ENCODE peak calls at places on chromosomes 13 and 19, in seven cellular contexts. One of them, this sample, is unnamed.

GRCh38 chr13:27360562-27360961 is 63.9 kb upstream of the GTF3A start:
- DNase-seq in prostate gland: no peak
- DNase-seq in HCT116: no peak
- DNase-seq in IMR-90: peak; percentile 10
- DNase-seq in A549: peak; percentile 11
- DNase-seq in tibial nerve: no peak
- DNase-seq in right lobe of liver: no peak
- DNase-seq in this sample: no peak

GRCh38 chr13:101218484-101218883 is 197.8 kb downstream of the NALCN start:
- DNase-seq in HCT116: no peak
- DNase-seq in IMR-90: peak; percentile 60
- DNase-seq in tibial nerve: no peak
- DNase-seq in A549: no peak
- DNase-seq in right lobe of liver: no peak
- DNase-seq in prostate gland: no peak
- DNase-seq in this sample: no peak

GRCh38 chr13:43749503-43749902 is 37.3 kb downstream of the ENOX1 start:
- DNase-seq in HCT116: no peak
- DNase-seq in prostate gland: no peak
- DNase-seq in A549: no peak
- DNase-seq in tibial nerve: no peak
- DNase-seq in right lobe of liver: no peak
- DNase-seq in IMR-90: no peak
- DNase-seq in this sample: no peak

GRCh38 chr19:13868663-13869062 is 8.3 kb upstream of the NANOS3 start:
- DNase-seq in HCT116: no peak
- DNase-seq in IMR-90: no peak
- DNase-seq in A549: no peak
- DNase-seq in tibial nerve: no peak
- DNase-seq in right lobe of liver: no peak
- DNase-seq in prostate gland: no peak
- DNase-seq in this sample: no peak

GRCh38 chr13:99995503-99996176 is 14.1 kb downstream of the ZIC2 start:
- DNase-seq in HCT116: no peak
- DNase-seq in right lobe of liver: no peak
- DNase-seq in prostate gland: no peak
- DNase-seq in tibial nerve: no peak
- DNase-seq in A549: no peak
- DNase-seq in IMR-90: no peak
- DNase-seq in this sample: no peak

GRCh38 chr19:46192990-46193650 is 36.4 kb upstream of the IGFL1 start:
- DNase-seq in IMR-90: peak; percentile 51
- DNase-seq in A549: peak; percentile 84
- DNase-seq in prostate gland: peak; percentile 82
- DNase-seq in right lobe of liver: peak; percentile 78
- DNase-seq in tibial nerve: no peak
- DNase-seq in HCT116: no peak
- DNase-seq in this sample: peak; percentile 20

GRCh38 chr19:40249201-40249600 is 22.7 kb upstream of the CCNP start:
- DNase-seq in prostate gland: peak; percentile 74
- DNase-seq in right lobe of liver: no peak
- DNase-seq in IMR-90: no peak
- DNase-seq in A549: no peak
- DNase-seq in tibial nerve: no peak
- DNase-seq in HCT116: no peak
- DNase-seq in this sample: no peak

GRCh38 chr19:35528218-35529038 is at the start of gene SBSN:
- DNase-seq in IMR-90: peak; percentile 84
- DNase-seq in prostate gland: no peak
- DNase-seq in A549: no peak
- DNase-seq in right lobe of liver: no peak
- DNase-seq in HCT116: no peak
- DNase-seq in tibial nerve: no peak
- DNase-seq in this sample: peak; percentile 76

GRCh38 chr13:65656740-65657329 is 1573.3 kb downstream of the PCDH9 start:
- DNase-seq in A549: peak; percentile 4
- DNase-seq in IMR-90: peak; percentile 30
- DNase-seq in right lobe of liver: no peak
- DNase-seq in tibial nerve: no peak
- DNase-seq in HCT116: no peak
- DNase-seq in prostate gland: no peak
- DNase-seq in this sample: no peak

GRCh38 chr19:35642312-35642711 is 767 bp downstream of the ETV2 start:
- DNase-seq in right lobe of liver: no peak
- DNase-seq in tibial nerve: no peak
- DNase-seq in HCT116: no peak
- DNase-seq in prostate gland: no peak
- DNase-seq in IMR-90: no peak
- DNase-seq in A549: no peak
- DNase-seq in this sample: no peak

GRCh38 chr19:46133777-46134231 is 9.3 kb upstream of the IGFL3 start:
- DNase-seq in right lobe of liver: no peak
- DNase-seq in A549: no peak
- DNase-seq in IMR-90: no peak
- DNase-seq in HCT116: no peak
- DNase-seq in prostate gland: no peak
- DNase-seq in tibial nerve: no peak
- DNase-seq in this sample: no peak

GRCh38 chr19:14218615-14219330 is 12.8 kb upstream of the ADGRL1 start:
- DNase-seq in right lobe of liver: no peak
- DNase-seq in A549: no peak
- DNase-seq in tibial nerve: no peak
- DNase-seq in HCT116: no peak
- DNase-seq in IMR-90: no peak
- DNase-seq in prostate gland: no peak
- DNase-seq in this sample: no peak

GRCh38 chr13:33205804-33206221 is 79.7 kb downstream of the STARD13 start:
- DNase-seq in tibial nerve: no peak
- DNase-seq in IMR-90: peak; percentile 62
- DNase-seq in HCT116: no peak
- DNase-seq in right lobe of liver: no peak
- DNase-seq in A549: no peak
- DNase-seq in prostate gland: no peak
- DNase-seq in this sample: no peak
- TF ChIP-seq POLR2A in tibial nerve: peak; percentile 30
- TF ChIP-seq POLR2A in IMR-90: peak; percentile 19
- TF ChIP-seq POLR2A in HCT116: no peak
- TF ChIP-seq POLR2A in right lobe of liver: no peak
- TF ChIP-seq POLR2A in A549: no peak
- TF ChIP-seq POLR2A in prostate gland: no peak
- TF ChIP-seq POLR2A in this sample: no peak

DNA sequence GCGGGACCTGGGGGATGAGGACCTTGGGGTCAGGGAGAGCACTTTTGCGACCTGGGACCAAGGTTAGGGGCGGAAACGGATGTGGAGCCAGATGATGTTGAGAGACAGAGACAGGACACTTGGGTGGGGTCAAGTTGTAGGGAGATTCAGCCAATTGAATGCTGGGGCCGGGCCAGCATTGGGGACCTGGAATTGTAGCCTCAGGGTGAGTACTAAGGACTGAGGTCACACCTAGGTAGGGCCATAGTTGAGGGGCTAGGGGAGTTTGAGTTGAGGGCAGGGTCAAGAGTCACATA is 1.2 kb downstream of the ALKBH7 start:
- DNase-seq in tibial nerve: no peak
- DNase-seq in IMR-90: no peak
- DNase-seq in HCT116: no peak
- DNase-seq in right lobe of liver: no peak
- DNase-seq in A549: no peak
- DNase-seq in prostate gland: no peak
- DNase-seq in this sample: no peak
- TF ChIP-seq POLR2A in tibial nerve: no peak
- TF ChIP-seq POLR2A in IMR-90: no peak
- TF ChIP-seq POLR2A in HCT116: no peak
- TF ChIP-seq POLR2A in right lobe of liver: no peak
- TF ChIP-seq POLR2A in A549: no peak
- TF ChIP-seq POLR2A in prostate gland: no peak
- TF ChIP-seq POLR2A in this sample: no peak

DNA sequence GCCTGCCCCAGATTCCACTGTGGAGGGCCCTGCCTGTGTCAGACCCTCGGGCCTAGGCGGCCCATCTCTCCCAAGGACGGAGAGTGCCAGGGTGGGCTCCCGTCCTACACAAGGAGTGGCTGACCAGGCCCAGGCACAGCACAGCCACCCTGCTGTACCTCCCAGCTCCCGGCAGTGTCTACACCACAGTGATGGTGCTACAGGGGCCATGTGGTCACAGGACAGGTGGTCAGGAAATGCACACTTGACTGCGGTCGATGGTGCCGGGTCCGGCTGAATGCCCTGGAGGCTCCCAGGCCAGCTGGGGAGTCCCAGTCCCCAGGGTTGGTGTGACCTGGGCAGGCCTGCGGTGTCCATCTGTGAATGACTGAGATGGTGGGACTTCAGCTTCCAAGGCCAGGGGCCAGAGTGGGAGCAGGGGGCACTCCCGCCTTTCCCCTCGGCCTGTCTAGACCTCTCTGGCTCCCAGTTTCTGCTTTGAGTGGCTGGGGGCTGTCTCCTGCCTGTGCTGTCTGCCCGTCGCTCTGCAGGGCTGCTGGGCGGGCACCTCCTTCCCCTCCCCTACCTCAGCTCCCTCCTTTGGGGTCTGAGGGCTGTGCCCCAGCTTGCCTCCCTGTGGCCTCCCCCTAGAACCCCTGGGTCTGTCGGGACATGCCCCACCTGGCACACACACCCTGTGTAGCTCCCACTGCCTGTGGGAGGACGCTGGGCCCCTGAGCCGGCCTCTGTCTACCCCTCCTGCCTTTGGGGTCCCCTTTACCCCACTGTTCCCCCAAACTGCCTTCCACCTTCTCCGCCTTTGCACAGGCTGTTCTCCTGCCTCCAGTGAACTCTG is 12.5 kb downstream of the DDA1 start:
- DNase-seq in HCT116: no peak
- DNase-seq in IMR-90: no peak
- DNase-seq in A549: no peak
- DNase-seq in right lobe of liver: no peak
- DNase-seq in tibial nerve: no peak
- DNase-seq in prostate gland: no peak
- DNase-seq in this sample: no peak
- TF ChIP-seq POLR2A in HCT116: no peak
- TF ChIP-seq POLR2A in IMR-90: no peak
- TF ChIP-seq POLR2A in A549: no peak
- TF ChIP-seq POLR2A in right lobe of liver: no peak
- TF ChIP-seq POLR2A in tibial nerve: no peak
- TF ChIP-seq POLR2A in prostate gland: no peak
- TF ChIP-seq POLR2A in this sample: no peak

GRCh38 chr19:19821366-19822147 is at the start of gene ZNF506:
- DNase-seq in prostate gland: peak; percentile 99
- DNase-seq in tibial nerve: peak; percentile 100
- DNase-seq in A549: peak; percentile 71
- DNase-seq in IMR-90: peak; percentile 92
- DNase-seq in HCT116: no peak
- DNase-seq in right lobe of liver: peak; percentile 95
- DNase-seq in this sample: peak; percentile 6
- TF ChIP-seq POLR2A in prostate gland: peak; percentile 73
- TF ChIP-seq POLR2A in tibial nerve: peak; percentile 90
- TF ChIP-seq POLR2A in A549: no peak
- TF ChIP-seq POLR2A in IMR-90: peak; percentile 77
- TF ChIP-seq POLR2A in HCT116: no peak
- TF ChIP-seq POLR2A in right lobe of liver: peak; percentile 79
- TF ChIP-seq POLR2A in this sample: no peak

DNA sequence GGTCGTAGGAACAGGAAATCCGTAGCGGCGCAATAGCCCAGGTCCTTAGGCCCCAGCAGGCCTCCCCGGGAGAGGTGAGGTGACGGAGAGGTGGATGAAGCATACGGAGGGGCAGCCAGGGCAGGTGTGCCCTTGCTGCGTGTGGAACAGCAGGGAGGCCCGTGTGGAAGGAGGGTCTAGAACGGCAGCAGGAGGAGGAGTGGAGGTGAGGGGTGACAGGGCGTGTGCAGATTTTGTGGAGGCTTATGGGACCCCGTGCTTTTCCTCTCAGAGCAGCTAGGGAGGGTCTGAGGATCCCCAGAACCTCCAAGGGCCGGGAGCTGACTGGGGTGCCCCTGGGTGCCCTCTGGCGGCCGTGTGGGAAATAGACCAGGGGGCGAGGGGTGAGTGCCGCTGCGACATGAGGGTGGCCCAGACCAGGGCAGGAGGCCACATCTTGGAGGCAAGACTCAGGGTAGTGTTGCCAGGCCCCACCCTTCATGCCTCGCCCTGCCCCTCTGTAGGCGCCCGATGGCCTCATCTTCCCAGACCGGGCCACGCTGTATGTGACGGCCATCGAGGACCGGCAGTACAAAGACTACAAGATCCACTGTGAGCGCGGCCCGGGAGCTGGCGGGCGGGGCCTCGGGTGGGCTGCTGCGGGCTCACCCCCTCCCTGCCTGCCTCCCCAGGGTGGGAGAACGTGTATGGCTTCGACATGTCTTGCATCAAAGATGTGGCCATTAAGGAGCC is 5.0 kb upstream of the ADM5 start:
- DNase-seq in IMR-90: no peak
- DNase-seq in tibial nerve: no peak
- DNase-seq in HCT116: no peak
- DNase-seq in A549: peak; percentile 57
- DNase-seq in prostate gland: no peak
- DNase-seq in right lobe of liver: no peak
- DNase-seq in this sample: no peak
- TF ChIP-seq POLR2A in IMR-90: no peak
- TF ChIP-seq POLR2A in tibial nerve: no peak
- TF ChIP-seq POLR2A in HCT116: no peak
- TF ChIP-seq POLR2A in A549: no peak
- TF ChIP-seq POLR2A in prostate gland: no peak
- TF ChIP-seq POLR2A in right lobe of liver: no peak
- TF ChIP-seq POLR2A in this sample: no peak

GRCh38 chr13:110258876-110259631 is 47.9 kb downstream of the COL4A1 start:
- DNase-seq in tibial nerve: no peak
- DNase-seq in right lobe of liver: no peak
- DNase-seq in HCT116: no peak
- DNase-seq in A549: no peak
- DNase-seq in IMR-90: no peak
- DNase-seq in prostate gland: no peak
- DNase-seq in this sample: no peak
- TF ChIP-seq POLR2A in tibial nerve: no peak
- TF ChIP-seq POLR2A in right lobe of liver: no peak
- TF ChIP-seq POLR2A in HCT116: no peak
- TF ChIP-seq POLR2A in A549: no peak
- TF ChIP-seq POLR2A in IMR-90: no peak
- TF ChIP-seq POLR2A in prostate gland: no peak
- TF ChIP-seq POLR2A in this sample: no peak

GRCh38 chr13:44749906-44750305 is 173.8 kb upstream of the TSC22D1 start:
- DNase-seq in tibial nerve: no peak
- DNase-seq in prostate gland: no peak
- DNase-seq in HCT116: no peak
- DNase-seq in IMR-90: no peak
- DNase-seq in right lobe of liver: no peak
- DNase-seq in A549: no peak
- DNase-seq in this sample: no peak
- TF ChIP-seq POLR2A in tibial nerve: no peak
- TF ChIP-seq POLR2A in prostate gland: no peak
- TF ChIP-seq POLR2A in HCT116: no peak
- TF ChIP-seq POLR2A in IMR-90: no peak
- TF ChIP-seq POLR2A in right lobe of liver: no peak
- TF ChIP-seq POLR2A in A549: no peak
- TF ChIP-seq POLR2A in this sample: no peak

This sample was measured in H54.